ENCODE peak calls at places on chromosome 15, in nine cellular contexts. L, J, E, B, X, A, Q, I and G are unnamed samples.

GRCh38 chr15:91530951-91531582 is 322.4 kb upstream of the SLCO3A1 start:
- DNase-seq in L (no peak), J (no peak), E (no peak), B (no peak), X (no peak), A (no peak), Q (peak; percentile 64), I (no peak), G (no peak)

GRCh38 chr15:70964058-70964457 is 71.4 kb downstream of the LRRC49 start:
- DNase-seq in L (no peak), J (no peak), E (no peak), B (no peak), X (no peak), A (no peak), Q (no peak), I (no peak), G (no peak)

GRCh38 chr15:92899910-92900711 is at the start of gene CHD2:
- DNase-seq in L (peak; percentile 91), J (peak; percentile 51), E (peak; percentile 91), B (peak; percentile 83), X (no peak), A (peak; percentile 87), Q (peak; percentile 64), I (peak; percentile 85), G (no peak)

GRCh38 chr15:45150481-45150880 is 20.7 kb downstream of the DUOX1 start:
- DNase-seq in L (no peak), J (no peak), E (no peak), B (no peak), X (no peak), A (no peak), Q (no peak), I (no peak), G (no peak)

GRCh38 chr15:44726568-44727461 is 9.5 kb upstream of the TRIM69 start:
- DNase-seq in L (no peak), J (no peak), E (peak; percentile 97), B (peak; percentile 81), X (peak; percentile 73), A (peak; percentile 93), Q (peak; percentile 29), I (peak; percentile 95), G (peak; percentile 76)

GRCh38 chr15:31367730-31368344 is 41.2 kb downstream of the KLF13 start:
- DNase-seq in L (no peak), J (no peak), E (peak; percentile 86), B (no peak), X (no peak), A (no peak), Q (no peak), I (no peak), G (no peak)

GRCh38 chr15:42502472-42502871 is 7.0 kb downstream of the SNAP23 start:
- DNase-seq in L (no peak), J (no peak), E (no peak), B (no peak), X (no peak), A (no peak), Q (no peak), I (peak; percentile 11), G (no peak)

GRCh38 chr15:83365370-83365938 is 81.0 kb upstream of the BNC1 start:
- DNase-seq in L (peak; percentile 68), J (peak; percentile 27), E (peak; percentile 69), B (no peak), X (peak; percentile 49), A (peak; percentile 87), Q (no peak), I (peak; percentile 84), G (peak; percentile 49)

GRCh38 chr15:66766282-66767228 is 64.5 kb downstream of the SMAD6 start:
- DNase-seq in L (no peak), J (no peak), E (no peak), B (no peak), X (no peak), A (peak; percentile 31), Q (no peak), I (no peak), G (no peak)

GRCh38 chr15:84570164-84570692 is 30.6 kb upstream of the ZSCAN2 start:
- DNase-seq in L (peak; percentile 33), J (peak; percentile 53), E (peak; percentile 61), B (peak; percentile 73), X (no peak), A (peak; percentile 27), Q (peak; percentile 18), I (peak; percentile 54), G (no peak)

GRCh38 chr15:87916208-87916607 is 340.3 kb downstream of the NTRK3 start:
- DNase-seq in L (no peak), J (no peak), E (no peak), B (no peak), X (no peak), A (peak; percentile 6), Q (no peak), I (no peak), G (no peak)

GRCh38 chr15:34366271-34367043 is 539 bp downstream of the LPCAT4 start:
- DNase-seq in L (peak; percentile 81), J (peak; percentile 63), E (peak; percentile 81), B (peak; percentile 70), X (no peak), A (peak; percentile 56), Q (no peak), I (peak; percentile 75), G (no peak)

GRCh38 chr15:27222479-27222878 is 251.5 kb downstream of the GABRG3 start:
- DNase-seq in L (no peak), J (no peak), E (no peak), B (no peak), X (no peak), A (no peak), Q (no peak), I (peak; percentile 5), G (peak; percentile 44)

GRCh38 chr15:81157195-81157938 is 23.3 kb downstream of the CFAP161 start:
- DNase-seq in L (no peak), J (peak; percentile 39), E (no peak), B (no peak), X (no peak), A (peak; percentile 29), Q (no peak), I (peak; percentile 23), G (no peak)

DNA sequence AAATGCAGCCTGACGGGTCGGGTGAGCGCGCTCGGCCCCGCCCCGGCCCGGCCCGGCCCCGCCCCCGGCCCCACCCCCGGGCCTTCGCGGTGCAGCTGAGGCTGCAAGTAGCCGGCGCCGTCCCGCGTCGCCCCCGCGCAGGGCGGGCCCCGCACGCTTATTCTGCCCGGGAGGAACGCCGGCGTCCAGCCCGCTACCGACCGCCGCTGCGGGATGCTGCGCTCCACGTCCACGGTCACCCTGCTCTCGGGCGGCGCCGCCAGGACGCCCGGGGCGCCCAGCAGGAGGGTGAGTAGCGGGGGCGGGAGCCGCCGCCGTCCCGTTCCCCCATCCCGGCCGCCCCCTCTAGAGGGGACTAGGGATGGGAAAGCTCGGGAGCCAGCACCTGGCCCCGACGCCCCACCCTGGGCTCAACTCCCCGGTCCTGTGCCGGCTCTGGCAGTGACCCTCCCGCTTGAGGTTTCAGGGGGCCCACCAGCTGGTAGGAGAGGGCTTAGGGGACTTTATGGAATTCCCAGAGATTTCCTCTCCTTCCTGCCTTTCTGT is at the start of gene MYZAP:
- DNase-seq in L (peak; percentile 76), J (peak; percentile 64), E (no peak), B (no peak), X (no peak), A (no peak), Q (no peak), I (peak; percentile 24), G (no peak)
- H3K4me3 ChIP-seq in L (peak within 1 kb of the TSS; percentile 59), J (peak within 1 kb of the TSS; percentile 68), E (no peak within 1 kb of the TSS), B (no peak within 1 kb of the TSS), X (peak within 1 kb of the TSS; percentile 45), A (peak within 1 kb of the TSS; percentile 44), Q (peak within 1 kb of the TSS; percentile 54), I (peak within 1 kb of the TSS; percentile 48), G (peak within 1 kb of the TSS; percentile 36)

DNA sequence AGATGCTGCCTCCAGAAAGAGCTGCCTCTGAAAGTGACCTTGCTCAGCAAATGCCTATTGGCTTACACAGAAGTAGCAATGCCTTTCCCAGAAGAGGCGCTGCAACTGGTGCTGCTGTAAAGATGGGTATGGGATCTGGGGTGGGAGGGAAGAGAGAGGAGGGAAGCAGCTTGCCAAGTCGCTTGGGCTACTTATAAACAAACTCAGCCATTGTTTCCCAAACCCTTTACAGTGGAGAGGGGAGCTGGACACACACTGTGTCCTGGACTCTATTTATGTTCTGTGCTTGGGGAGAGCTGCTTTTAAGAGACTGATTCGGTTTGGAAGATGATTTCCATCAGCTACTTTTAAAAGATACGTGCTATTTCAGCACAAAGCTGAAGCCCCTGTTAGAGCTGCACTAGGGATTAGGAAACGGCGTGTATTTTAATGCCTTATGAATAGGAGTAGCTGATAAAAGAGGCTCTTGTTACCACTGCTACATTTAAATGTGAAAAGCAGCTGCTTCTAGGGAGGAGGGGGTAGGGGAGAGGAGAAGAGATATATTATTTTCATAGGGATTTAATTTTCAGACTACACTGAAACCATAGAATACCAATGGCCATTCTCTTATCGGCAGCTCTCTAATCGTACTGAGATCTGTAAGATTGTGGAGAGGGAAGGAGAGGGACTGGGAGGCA is 440.6 kb downstream of the MCTP2 start:
- DNase-seq in L (peak; percentile 81), J (peak; percentile 23), E (no peak), B (no peak), X (no peak), A (peak; percentile 38), Q (no peak), I (peak; percentile 45), G (no peak)
- TF ChIP-seq CTCF in L (peak; percentile 38), J (no peak), E (no peak), B (no peak), X (no peak), A (no peak), Q (no peak), I (no peak), G (no peak)

GRCh38 chr15:60370105-60370803 is 27.5 kb downstream of the ANXA2 start:
- DNase-seq in L (no peak), J (no peak), E (no peak), B (no peak), X (no peak), A (peak; percentile 72), Q (no peak), I (peak; percentile 59), G (no peak)
- H3K4me3 ChIP-seq in L (no peak overlapping the region), J (no peak overlapping the region), E (no peak overlapping the region), B (no peak overlapping the region), X (no peak overlapping the region), A (no peak overlapping the region), Q (no peak overlapping the region), I (no peak overlapping the region), G (no peak overlapping the region)

GRCh38 chr15:36429707-36430106 is 149.7 kb upstream of the CDIN1 start:
- DNase-seq in L (no peak), J (no peak), E (no peak), B (no peak), X (no peak), A (no peak), Q (no peak), I (no peak), G (no peak)

GRCh38 chr15:36426696-36427095 is 152.7 kb upstream of the CDIN1 start:
- DNase-seq in L (no peak), J (no peak), E (no peak), B (no peak), X (no peak), A (no peak), Q (no peak), I (no peak), G (no peak)

GRCh38 chr15:36430721-36431265 is 148.6 kb upstream of the CDIN1 start:
- DNase-seq in L (no peak), J (no peak), E (no peak), B (no peak), X (no peak), A (no peak), Q (no peak), I (no peak), G (no peak)

GRCh38 chr15:36430280-36430679 is 149.1 kb upstream of the CDIN1 start:
- DNase-seq in L (no peak), J (no peak), E (no peak), B (no peak), X (no peak), A (no peak), Q (no peak), I (no peak), G (no peak)

GRCh38 chr15:36428102-36428845 is 151.2 kb upstream of the CDIN1 start:
- DNase-seq in L (no peak), J (no peak), E (peak; percentile 47), B (no peak), X (peak; percentile 99), A (peak; percentile 98), Q (no peak), I (peak; percentile 96), G (peak; percentile 99)
- TF ChIP-seq CTCF in L (no peak), J (no peak), E (no peak), B (no peak), X (peak; percentile 13), A (no peak), Q (no peak), I (no peak), G (no peak)